ENCODE peak calls at places on chromosomes 2 and 18, in five cellular contexts. Y is stimulated activated naive B cell treated with anti-CD40 and anti-IgM and Interleukin-4, amounts not matched to agents 10 μg/mL and 1 μg/mL and 100 μg/mL, for 72 hours; D is left cardiac atrium; J is fibroblast of pulmonary artery; H is fibroblast of mammary gland. W is an unnamed sample.

GRCh38 chr2:143907801-143908200 is 612.1 kb downstream of the ZEB2 start:
- DNase-seq in Y (no peak), D (no peak), J (peak), H (no peak), W (no peak)

GRCh38 chr2:198957183-198957582 is 500.6 kb downstream of the SATB2 start:
- DNase-seq in Y (no peak), D (no peak), J (no peak), H (no peak), W (no peak)

GRCh38 chr2:11008773-11009172 is 97.0 kb downstream of the KCNF1 start:
- DNase-seq in Y (no peak), D (no peak), J (no peak), H (no peak), W (no peak)

GRCh38 chr18:56085561-56085960 is 497.6 kb upstream of the TCF4 start:
- DNase-seq in Y (no peak), D (peak), J (peak), H (peak), W (no peak)

GRCh38 chr2:35973737-35974132 is 381.8 kb upstream of the CRIM1 start:
- DNase-seq in Y (no peak), D (peak), J (peak), H (no peak), W (no peak)

GRCh38 chr2:106161938-106162814 is 31.9 kb downstream of the UXS1 start:
- DNase-seq in Y (no peak), D (peak), J (peak), H (no peak), W (no peak)

GRCh38 chr2:58508021-58508420 is 266.9 kb upstream of the FANCL start:
- DNase-seq in Y (no peak), D (no peak), J (no peak), H (no peak), W (no peak)

GRCh38 chr2:162676515-162676914 is 162.1 kb downstream of the KCNH7 start:
- DNase-seq in Y (no peak), D (no peak), J (no peak), H (no peak), W (no peak)

GRCh38 chr2:156345582-156345981 is 13.1 kb upstream of the NR4A2 start:
- DNase-seq in Y (no peak), D (no peak), J (no peak), H (no peak), W (no peak)

GRCh38 chr2:175002547-175003274 is 2.5 kb downstream of the CHN1 start:
- DNase-seq in Y (no peak), D (no peak), J (no peak), H (no peak), W (no peak)

GRCh38 chr18:44852818-44853217 is 172.1 kb downstream of the SETBP1 start:
- DNase-seq in Y (no peak), D (no peak), J (no peak), H (no peak), W (no peak)

GRCh38 chr2:71389379-71390072 is 57.9 kb downstream of the ZNF638 start:
- DNase-seq in Y (no peak), D (no peak), J (peak), H (no peak), W (no peak)

GRCh38 chr2:7118606-7119503 is 201.6 kb downstream of the RNF144A start:
- DNase-seq in Y (no peak), D (no peak), J (peak), H (peak), W (peak)

GRCh38 chr2:183035298-183035953 is 2.8 kb downstream of the NCKAP1 start:
- DNase-seq in Y (no peak), D (no peak), J (peak), H (peak), W (no peak)

GRCh38 chr18:75208836-75209128 is 157 bp downstream of the PTGR3 start:
- DNase-seq in Y (no peak), D (no peak), J (no peak), H (no peak), W (peak)

GRCh38 chr2:173023718-173024117 is 51.9 kb upstream of the MAP3K20 start:
- DNase-seq in Y (no peak), D (no peak), J (no peak), H (no peak), W (no peak)

GRCh38 chr2:156598563-156598962 is 162.4 kb downstream of the GPD2 start:
- DNase-seq in Y (no peak), D (no peak), J (no peak), H (no peak), W (no peak)

GRCh38 chr2:151043484-151043883 is 218.2 kb downstream of the RBM43 start:
- DNase-seq in Y (no peak), D (no peak), J (peak), H (peak), W (no peak)

GRCh38 chr18:3623769-3624545 is 174.0 kb downstream of the TGIF1 start:
- DNase-seq in Y (no peak), D (peak), J (peak), H (peak), W (peak)